ENCODE peak calls at places on chromosomes 4 and X, in ten cellular contexts. One of them, this sample, is unnamed.

GRCh38 chr4:150582881-150583286 is 933 bp downstream of the MAB21L2 start:
- DNase-seq in activated naive CD4-positive, alpha-beta T cell treated with Interleukin-2 at 50 U/mL for 16 hours: no peak
- DNase-seq in HuH-7: peak; percentile 42
- DNase-seq in activated T-cell treated with anti-CD3 and anti-CD28 coated beads, Interleukin-2, amount 50 U/mL, for 72 hours: no peak
- DNase-seq in LoVo: no peak
- DNase-seq in T1000: no peak
- DNase-seq in amniotic stem cell: no peak
- DNase-seq in NAMALWA: no peak
- DNase-seq in NCI-H524: no peak
- DNase-seq in NCI-H82: no peak
- DNase-seq in this sample: no peak

GRCh38 chrX:67574696-67575095 is 30.9 kb downstream of the AR start:
- DNase-seq in NAMALWA: no peak
- DNase-seq in HuH-7: no peak
- DNase-seq in NCI-H524: no peak
- DNase-seq in NCI-H82: no peak
- DNase-seq in T1000: no peak
- DNase-seq in activated T-cell treated with anti-CD3 and anti-CD28 coated beads, Interleukin-2, amount 50 U/mL, for 72 hours: no peak
- DNase-seq in amniotic stem cell: no peak
- DNase-seq in activated naive CD4-positive, alpha-beta T cell treated with Interleukin-2 at 50 U/mL for 16 hours: no peak
- DNase-seq in LoVo: no peak
- DNase-seq in this sample: no peak

GRCh38 chrX:118603981-118604380 is 108.4 kb downstream of the DOCK11 start:
- DNase-seq in HuH-7: peak; percentile 25
- DNase-seq in LoVo: peak; percentile 56
- DNase-seq in activated naive CD4-positive, alpha-beta T cell treated with Interleukin-2 at 50 U/mL for 16 hours: peak; percentile 27
- DNase-seq in amniotic stem cell: peak; percentile 30
- DNase-seq in activated T-cell treated with anti-CD3 and anti-CD28 coated beads, Interleukin-2, amount 50 U/mL, for 72 hours: peak; percentile 33
- DNase-seq in T1000: no peak
- DNase-seq in NCI-H524: peak; percentile 77
- DNase-seq in NCI-H82: peak; percentile 71
- DNase-seq in NAMALWA: peak; percentile 67
- DNase-seq in this sample: peak; percentile 60

GRCh38 chrX:138191998-138192397 is 519.5 kb downstream of the FGF13 start:
- DNase-seq in T1000: no peak
- DNase-seq in amniotic stem cell: no peak
- DNase-seq in HuH-7: no peak
- DNase-seq in NAMALWA: peak; percentile 37
- DNase-seq in activated naive CD4-positive, alpha-beta T cell treated with Interleukin-2 at 50 U/mL for 16 hours: no peak
- DNase-seq in LoVo: no peak
- DNase-seq in NCI-H82: peak; percentile 74
- DNase-seq in NCI-H524: peak; percentile 23
- DNase-seq in activated T-cell treated with anti-CD3 and anti-CD28 coated beads, Interleukin-2, amount 50 U/mL, for 72 hours: peak; percentile 7
- DNase-seq in this sample: peak; percentile 1

GRCh38 chr4:39936565-39937418 is 40.9 kb downstream of the PDS5A start:
- DNase-seq in amniotic stem cell: no peak
- DNase-seq in NCI-H524: no peak
- DNase-seq in activated naive CD4-positive, alpha-beta T cell treated with Interleukin-2 at 50 U/mL for 16 hours: no peak
- DNase-seq in activated T-cell treated with anti-CD3 and anti-CD28 coated beads, Interleukin-2, amount 50 U/mL, for 72 hours: no peak
- DNase-seq in NAMALWA: no peak
- DNase-seq in T1000: no peak
- DNase-seq in LoVo: no peak
- DNase-seq in HuH-7: no peak
- DNase-seq in NCI-H82: no peak
- DNase-seq in this sample: no peak

GRCh38 chr4:17230727-17231126 is 281.2 kb downstream of the QDPR start:
- DNase-seq in T1000: peak; percentile 15
- DNase-seq in LoVo: no peak
- DNase-seq in amniotic stem cell: no peak
- DNase-seq in NCI-H82: no peak
- DNase-seq in activated naive CD4-positive, alpha-beta T cell treated with Interleukin-2 at 50 U/mL for 16 hours: no peak
- DNase-seq in NAMALWA: no peak
- DNase-seq in NCI-H524: no peak
- DNase-seq in activated T-cell treated with anti-CD3 and anti-CD28 coated beads, Interleukin-2, amount 50 U/mL, for 72 hours: no peak
- DNase-seq in HuH-7: no peak
- DNase-seq in this sample: no peak

GRCh38 chr4:41129128-41129754 is 85.1 kb downstream of the APBB2 start:
- DNase-seq in NCI-H82: no peak
- DNase-seq in HuH-7: no peak
- DNase-seq in activated naive CD4-positive, alpha-beta T cell treated with Interleukin-2 at 50 U/mL for 16 hours: no peak
- DNase-seq in NCI-H524: peak; percentile 89
- DNase-seq in LoVo: no peak
- DNase-seq in T1000: no peak
- DNase-seq in activated T-cell treated with anti-CD3 and anti-CD28 coated beads, Interleukin-2, amount 50 U/mL, for 72 hours: no peak
- DNase-seq in NAMALWA: no peak
- DNase-seq in amniotic stem cell: no peak
- DNase-seq in this sample: no peak

GRCh38 chr4:26484032-26484515 is 6.2 kb downstream of the CCKAR start:
- DNase-seq in NCI-H82: no peak
- DNase-seq in HuH-7: no peak
- DNase-seq in LoVo: no peak
- DNase-seq in T1000: no peak
- DNase-seq in activated naive CD4-positive, alpha-beta T cell treated with Interleukin-2 at 50 U/mL for 16 hours: no peak
- DNase-seq in amniotic stem cell: no peak
- DNase-seq in NCI-H524: no peak
- DNase-seq in activated T-cell treated with anti-CD3 and anti-CD28 coated beads, Interleukin-2, amount 50 U/mL, for 72 hours: no peak
- DNase-seq in NAMALWA: no peak
- DNase-seq in this sample: no peak

GRCh38 chrX:11386001-11386523 is 92.8 kb downstream of the AMELX start:
- DNase-seq in NAMALWA: no peak
- DNase-seq in LoVo: no peak
- DNase-seq in HuH-7: no peak
- DNase-seq in NCI-H524: no peak
- DNase-seq in NCI-H82: no peak
- DNase-seq in T1000: no peak
- DNase-seq in activated naive CD4-positive, alpha-beta T cell treated with Interleukin-2 at 50 U/mL for 16 hours: no peak
- DNase-seq in activated T-cell treated with anti-CD3 and anti-CD28 coated beads, Interleukin-2, amount 50 U/mL, for 72 hours: no peak
- DNase-seq in amniotic stem cell: peak; percentile 21
- DNase-seq in this sample: no peak

GRCh38 chr4:176376032-176376614 is 56.4 kb downstream of the SPCS3 start:
- DNase-seq in NCI-H524: peak; percentile 3
- DNase-seq in LoVo: peak; percentile 48
- DNase-seq in HuH-7: peak; percentile 2
- DNase-seq in activated naive CD4-positive, alpha-beta T cell treated with Interleukin-2 at 50 U/mL for 16 hours: no peak
- DNase-seq in activated T-cell treated with anti-CD3 and anti-CD28 coated beads, Interleukin-2, amount 50 U/mL, for 72 hours: no peak
- DNase-seq in amniotic stem cell: no peak
- DNase-seq in NCI-H82: peak; percentile 27
- DNase-seq in T1000: no peak
- DNase-seq in NAMALWA: peak; percentile 39
- DNase-seq in this sample: no peak

GRCh38 chr4:145196747-145197146 is 16.4 kb upstream of the OTUD4 start:
- DNase-seq in HuH-7: no peak
- DNase-seq in NAMALWA: no peak
- DNase-seq in amniotic stem cell: no peak
- DNase-seq in NCI-H82: no peak
- DNase-seq in activated naive CD4-positive, alpha-beta T cell treated with Interleukin-2 at 50 U/mL for 16 hours: no peak
- DNase-seq in activated T-cell treated with anti-CD3 and anti-CD28 coated beads, Interleukin-2, amount 50 U/mL, for 72 hours: no peak
- DNase-seq in NCI-H524: no peak
- DNase-seq in T1000: no peak
- DNase-seq in LoVo: no peak
- DNase-seq in this sample: no peak

GRCh38 chrX:140091276-140091886 is 126.1 kb upstream of the CXorf66 start:
- DNase-seq in NCI-H524: peak; percentile 44
- DNase-seq in NAMALWA: no peak
- DNase-seq in NCI-H82: peak; percentile 52
- DNase-seq in T1000: no peak
- DNase-seq in activated T-cell treated with anti-CD3 and anti-CD28 coated beads, Interleukin-2, amount 50 U/mL, for 72 hours: peak; percentile 42
- DNase-seq in HuH-7: no peak
- DNase-seq in amniotic stem cell: no peak
- DNase-seq in LoVo: no peak
- DNase-seq in activated naive CD4-positive, alpha-beta T cell treated with Interleukin-2 at 50 U/mL for 16 hours: peak; percentile 7
- DNase-seq in this sample: peak; percentile 72

GRCh38 chr4:133146574-133147198 is 2.4 kb upstream of the PCDH10 start:
- DNase-seq in NCI-H524: peak; percentile 58
- DNase-seq in amniotic stem cell: no peak
- DNase-seq in T1000: no peak
- DNase-seq in LoVo: no peak
- DNase-seq in HuH-7: peak; percentile 52
- DNase-seq in activated naive CD4-positive, alpha-beta T cell treated with Interleukin-2 at 50 U/mL for 16 hours: no peak
- DNase-seq in NCI-H82: peak; percentile 64
- DNase-seq in NAMALWA: peak; percentile 83
- DNase-seq in activated T-cell treated with anti-CD3 and anti-CD28 coated beads, Interleukin-2, amount 50 U/mL, for 72 hours: peak; percentile 37
- DNase-seq in this sample: peak; percentile 67

GRCh38 chr4:101331017-101331416 is 16.3 kb downstream of the PPP3CA start:
- DNase-seq in NCI-H524: no peak
- DNase-seq in NCI-H82: no peak
- DNase-seq in LoVo: no peak
- DNase-seq in HuH-7: no peak
- DNase-seq in T1000: no peak
- DNase-seq in NAMALWA: no peak
- DNase-seq in activated T-cell treated with anti-CD3 and anti-CD28 coated beads, Interleukin-2, amount 50 U/mL, for 72 hours: no peak
- DNase-seq in amniotic stem cell: no peak
- DNase-seq in activated naive CD4-positive, alpha-beta T cell treated with Interleukin-2 at 50 U/mL for 16 hours: no peak
- DNase-seq in this sample: no peak

GRCh38 chr4:73653695-73654106 is 33.5 kb upstream of the RASSF6 start:
- DNase-seq in activated naive CD4-positive, alpha-beta T cell treated with Interleukin-2 at 50 U/mL for 16 hours: no peak
- DNase-seq in NCI-H82: peak; percentile 54
- DNase-seq in activated T-cell treated with anti-CD3 and anti-CD28 coated beads, Interleukin-2, amount 50 U/mL, for 72 hours: no peak
- DNase-seq in amniotic stem cell: peak; percentile 20
- DNase-seq in NAMALWA: peak; percentile 92
- DNase-seq in T1000: no peak
- DNase-seq in LoVo: peak; percentile 57
- DNase-seq in HuH-7: peak; percentile 36
- DNase-seq in NCI-H524: peak; percentile 64
- DNase-seq in this sample: peak; percentile 74

GRCh38 chr4:73895201-73896177 is 26.3 kb downstream of the CXCL1 start:
- DNase-seq in activated naive CD4-positive, alpha-beta T cell treated with Interleukin-2 at 50 U/mL for 16 hours: no peak
- DNase-seq in HuH-7: no peak
- DNase-seq in NCI-H82: no peak
- DNase-seq in activated T-cell treated with anti-CD3 and anti-CD28 coated beads, Interleukin-2, amount 50 U/mL, for 72 hours: no peak
- DNase-seq in NCI-H524: no peak
- DNase-seq in amniotic stem cell: no peak
- DNase-seq in LoVo: peak; percentile 59
- DNase-seq in T1000: no peak
- DNase-seq in NAMALWA: no peak
- DNase-seq in this sample: no peak

GRCh38 chr4:87375719-87376291 is 15.2 kb downstream of the HSD17B11 start:
- DNase-seq in HuH-7: no peak
- DNase-seq in amniotic stem cell: peak; percentile 22
- DNase-seq in activated naive CD4-positive, alpha-beta T cell treated with Interleukin-2 at 50 U/mL for 16 hours: no peak
- DNase-seq in NCI-H524: peak; percentile 5
- DNase-seq in activated T-cell treated with anti-CD3 and anti-CD28 coated beads, Interleukin-2, amount 50 U/mL, for 72 hours: no peak
- DNase-seq in NCI-H82: peak; percentile 29
- DNase-seq in T1000: no peak
- DNase-seq in LoVo: peak; percentile 40
- DNase-seq in NAMALWA: peak; percentile 64
- DNase-seq in this sample: peak; percentile 52

GRCh38 chr4:10031663-10032590 is 10.6 kb upstream of the SLC2A9 start:
- DNase-seq in amniotic stem cell: no peak
- DNase-seq in NCI-H524: no peak
- DNase-seq in activated T-cell treated with anti-CD3 and anti-CD28 coated beads, Interleukin-2, amount 50 U/mL, for 72 hours: no peak
- DNase-seq in LoVo: no peak
- DNase-seq in T1000: no peak
- DNase-seq in NAMALWA: no peak
- DNase-seq in HuH-7: no peak
- DNase-seq in NCI-H82: peak; percentile 61
- DNase-seq in activated naive CD4-positive, alpha-beta T cell treated with Interleukin-2 at 50 U/mL for 16 hours: no peak
- DNase-seq in this sample: no peak

GRCh38 chrX:45803383-45803921 is 602.8 kb upstream of the DIPK2B start:
- DNase-seq in NCI-H82: no peak
- DNase-seq in T1000: peak; percentile 17
- DNase-seq in amniotic stem cell: peak; percentile 34
- DNase-seq in activated naive CD4-positive, alpha-beta T cell treated with Interleukin-2 at 50 U/mL for 16 hours: peak; percentile 50
- DNase-seq in NAMALWA: no peak
- DNase-seq in activated T-cell treated with anti-CD3 and anti-CD28 coated beads, Interleukin-2, amount 50 U/mL, for 72 hours: peak; percentile 66
- DNase-seq in LoVo: peak; percentile 14
- DNase-seq in HuH-7: no peak
- DNase-seq in NCI-H524: no peak
- DNase-seq in this sample: no peak

GRCh38 chr4:185127021-185127925 is 15.8 kb upstream of the SLC25A4 start:
- DNase-seq in NCI-H82: peak; percentile 5
- DNase-seq in activated naive CD4-positive, alpha-beta T cell treated with Interleukin-2 at 50 U/mL for 16 hours: no peak
- DNase-seq in activated T-cell treated with anti-CD3 and anti-CD28 coated beads, Interleukin-2, amount 50 U/mL, for 72 hours: no peak
- DNase-seq in T1000: no peak
- DNase-seq in LoVo: no peak
- DNase-seq in amniotic stem cell: no peak
- DNase-seq in HuH-7: no peak
- DNase-seq in NCI-H524: peak; percentile 16
- DNase-seq in NAMALWA: no peak
- DNase-seq in this sample: no peak

GRCh38 chr4:2263701-2264321 is 1.9 kb upstream of the MXD4 start:
- DNase-seq in activated naive CD4-positive, alpha-beta T cell treated with Interleukin-2 at 50 U/mL for 16 hours: no peak
- DNase-seq in LoVo: no peak
- DNase-seq in HuH-7: no peak
- DNase-seq in NCI-H82: peak; percentile 36
- DNase-seq in amniotic stem cell: no peak
- DNase-seq in activated T-cell treated with anti-CD3 and anti-CD28 coated beads, Interleukin-2, amount 50 U/mL, for 72 hours: no peak
- DNase-seq in NAMALWA: peak; percentile 39
- DNase-seq in T1000: no peak
- DNase-seq in NCI-H524: no peak
- DNase-seq in this sample: no peak

GRCh38 chr4:7295201-7295916 is 103.0 kb downstream of the SORCS2 start:
- DNase-seq in HuH-7: no peak
- DNase-seq in LoVo: no peak
- DNase-seq in amniotic stem cell: no peak
- DNase-seq in NCI-H82: no peak
- DNase-seq in activated naive CD4-positive, alpha-beta T cell treated with Interleukin-2 at 50 U/mL for 16 hours: no peak
- DNase-seq in T1000: no peak
- DNase-seq in NCI-H524: no peak
- DNase-seq in NAMALWA: no peak
- DNase-seq in activated T-cell treated with anti-CD3 and anti-CD28 coated beads, Interleukin-2, amount 50 U/mL, for 72 hours: no peak
- DNase-seq in this sample: no peak

GRCh38 chr4:140993350-140993749 is 139.9 kb downstream of the RNF150 start:
- DNase-seq in NCI-H82: no peak
- DNase-seq in LoVo: no peak
- DNase-seq in amniotic stem cell: no peak
- DNase-seq in activated naive CD4-positive, alpha-beta T cell treated with Interleukin-2 at 50 U/mL for 16 hours: no peak
- DNase-seq in NAMALWA: no peak
- DNase-seq in activated T-cell treated with anti-CD3 and anti-CD28 coated beads, Interleukin-2, amount 50 U/mL, for 72 hours: no peak
- DNase-seq in NCI-H524: no peak
- DNase-seq in T1000: no peak
- DNase-seq in HuH-7: peak; percentile 4
- DNase-seq in this sample: no peak

GRCh38 chrX:35380808-35381700 is 417.1 kb upstream of the MAGEB16 start:
- DNase-seq in LoVo: peak; percentile 35
- DNase-seq in NCI-H82: peak; percentile 52
- DNase-seq in amniotic stem cell: no peak
- DNase-seq in activated naive CD4-positive, alpha-beta T cell treated with Interleukin-2 at 50 U/mL for 16 hours: no peak
- DNase-seq in NCI-H524: peak; percentile 59
- DNase-seq in HuH-7: peak; percentile 1
- DNase-seq in NAMALWA: peak; percentile 12
- DNase-seq in activated T-cell treated with anti-CD3 and anti-CD28 coated beads, Interleukin-2, amount 50 U/mL, for 72 hours: no peak
- DNase-seq in T1000: no peak
- DNase-seq in this sample: peak; percentile 12

GRCh38 chrX:150352114-150352513 is 11.0 kb upstream of the MAMLD1 start:
- DNase-seq in NCI-H82: no peak
- DNase-seq in amniotic stem cell: no peak
- DNase-seq in activated naive CD4-positive, alpha-beta T cell treated with Interleukin-2 at 50 U/mL for 16 hours: no peak
- DNase-seq in HuH-7: no peak
- DNase-seq in NCI-H524: no peak
- DNase-seq in LoVo: no peak
- DNase-seq in activated T-cell treated with anti-CD3 and anti-CD28 coated beads, Interleukin-2, amount 50 U/mL, for 72 hours: no peak
- DNase-seq in T1000: peak; percentile 7
- DNase-seq in NAMALWA: no peak
- DNase-seq in this sample: no peak

GRCh38 chr4:17142232-17142711 is 243.8 kb upstream of the LDB2 start:
- DNase-seq in activated naive CD4-positive, alpha-beta T cell treated with Interleukin-2 at 50 U/mL for 16 hours: no peak
- DNase-seq in HuH-7: no peak
- DNase-seq in T1000: peak; percentile 43
- DNase-seq in NCI-H524: no peak
- DNase-seq in amniotic stem cell: peak; percentile 74
- DNase-seq in LoVo: no peak
- DNase-seq in NCI-H82: no peak
- DNase-seq in activated T-cell treated with anti-CD3 and anti-CD28 coated beads, Interleukin-2, amount 50 U/mL, for 72 hours: no peak
- DNase-seq in NAMALWA: no peak
- DNase-seq in this sample: no peak

GRCh38 chrX:55450259-55450658 is 1.7 kb upstream of the MAGEH1 start:
- DNase-seq in T1000: no peak
- DNase-seq in LoVo: no peak
- DNase-seq in NCI-H524: no peak
- DNase-seq in activated naive CD4-positive, alpha-beta T cell treated with Interleukin-2 at 50 U/mL for 16 hours: no peak
- DNase-seq in activated T-cell treated with anti-CD3 and anti-CD28 coated beads, Interleukin-2, amount 50 U/mL, for 72 hours: no peak
- DNase-seq in amniotic stem cell: no peak
- DNase-seq in NCI-H82: peak; percentile 27
- DNase-seq in HuH-7: no peak
- DNase-seq in NAMALWA: peak; percentile 1
- DNase-seq in this sample: peak; percentile 3

GRCh38 chrX:31845003-31845402 is 773.2 kb upstream of the FTHL17 start:
- DNase-seq in T1000: no peak
- DNase-seq in NCI-H524: no peak
- DNase-seq in activated T-cell treated with anti-CD3 and anti-CD28 coated beads, Interleukin-2, amount 50 U/mL, for 72 hours: no peak
- DNase-seq in NCI-H82: no peak
- DNase-seq in amniotic stem cell: no peak
- DNase-seq in NAMALWA: no peak
- DNase-seq in LoVo: no peak
- DNase-seq in HuH-7: no peak
- DNase-seq in activated naive CD4-positive, alpha-beta T cell treated with Interleukin-2 at 50 U/mL for 16 hours: no peak
- DNase-seq in this sample: no peak

This sample was measured in D341Med.